ENCODE peak calls at places on chromosomes 12 and 14, in ten cellular contexts. Z is heart left ventricle; S is CD8-positive, alpha-beta memory T cell; H is psoas muscle; R is PC-3; P is SJSA1; X is heart right ventricle; J is naive thymus-derived CD4-positive, alpha-beta T cell; N is HCT116; Y is GM23338. L is an unnamed sample. For H3K4me1, the result is how much of the 10 kb centered on the place peaks cover.

GRCh38 chr14:105200074-105200473 is 19.0 kb upstream of the NUDT14 start:
- DNase-seq in Z (no peak), S (no peak), H (no peak), R (no peak), P (no peak), X (no peak), J (no peak), N (no peak), Y (no peak), L (no peak)

GRCh38 chr14:49173765-49174373 is 412.3 kb downstream of the RPS29 start:
- DNase-seq in Z (no peak), S (no peak), H (no peak), R (peak), P (peak), X (peak), J (peak), N (peak), Y (peak), L (no peak)

GRCh38 chr14:72796935-72797334 is 97.0 kb downstream of the DPF3 start:
- DNase-seq in Z (no peak), S (no peak), H (no peak), R (no peak), P (no peak), X (no peak), J (no peak), N (no peak), Y (peak), L (no peak)

GRCh38 chr12:89200217-89200616 is 152.1 kb downstream of the DUSP6 start:
- DNase-seq in Z (no peak), S (no peak), H (no peak), R (no peak), P (no peak), X (no peak), J (no peak), N (no peak), Y (no peak), L (no peak)

GRCh38 chr12:116130431-116130830 is 147.1 kb downstream of the MED13L start:
- DNase-seq in Z (no peak), S (no peak), H (no peak), R (no peak), P (no peak), X (no peak), J (no peak), N (no peak), Y (no peak), L (no peak)

GRCh38 chr14:92844220-92844619 is 50.1 kb downstream of the GOLGA5 start:
- DNase-seq in Z (no peak), S (no peak), H (no peak), R (peak), P (no peak), X (no peak), J (no peak), N (no peak), Y (no peak), L (no peak)

GRCh38 chr14:101603096-101603495 is 41.8 kb downstream of the DIO3 start:
- DNase-seq in Z (no peak), S (no peak), H (no peak), R (no peak), P (peak), X (no peak), J (no peak), N (no peak), Y (no peak), L (no peak)

GRCh38 chr14:24710403-24711063 is 76.5 kb upstream of the GZMB start:
- DNase-seq in Z (peak), S (peak), H (peak), R (peak), P (no peak), X (peak), J (peak), N (peak), Y (peak), L (peak)

DNA sequence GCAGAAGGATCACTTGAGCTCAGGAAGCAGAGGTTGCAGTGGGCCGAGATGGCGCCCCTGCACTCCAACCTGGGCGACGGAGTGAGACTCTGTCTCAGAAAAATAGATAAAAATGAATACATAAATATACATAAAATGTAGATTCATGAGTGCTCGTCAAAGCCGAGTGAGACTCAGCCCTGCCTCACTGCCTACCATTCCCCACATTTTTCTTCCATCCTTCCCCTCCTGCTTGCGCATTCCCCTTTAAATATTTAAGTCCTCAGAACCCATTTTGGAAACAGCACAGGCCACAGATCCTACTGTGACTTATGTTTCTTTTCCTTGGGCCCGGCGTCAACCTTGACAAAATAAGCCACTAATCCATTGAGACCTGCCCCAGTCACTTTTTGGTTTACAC is 31.9 kb upstream of the AACS start:
- DNase-seq in Z (no peak), S (no peak), H (no peak), R (no peak), P (peak), X (no peak), J (no peak), N (no peak), Y (no peak), L (no peak)
- H3K4me1 ChIP-seq in Z (under half), S (under half), H (under half), R (under half), P (under half), X (under half), J (under half), N (under half), Y (under half), L (under half)

DNA sequence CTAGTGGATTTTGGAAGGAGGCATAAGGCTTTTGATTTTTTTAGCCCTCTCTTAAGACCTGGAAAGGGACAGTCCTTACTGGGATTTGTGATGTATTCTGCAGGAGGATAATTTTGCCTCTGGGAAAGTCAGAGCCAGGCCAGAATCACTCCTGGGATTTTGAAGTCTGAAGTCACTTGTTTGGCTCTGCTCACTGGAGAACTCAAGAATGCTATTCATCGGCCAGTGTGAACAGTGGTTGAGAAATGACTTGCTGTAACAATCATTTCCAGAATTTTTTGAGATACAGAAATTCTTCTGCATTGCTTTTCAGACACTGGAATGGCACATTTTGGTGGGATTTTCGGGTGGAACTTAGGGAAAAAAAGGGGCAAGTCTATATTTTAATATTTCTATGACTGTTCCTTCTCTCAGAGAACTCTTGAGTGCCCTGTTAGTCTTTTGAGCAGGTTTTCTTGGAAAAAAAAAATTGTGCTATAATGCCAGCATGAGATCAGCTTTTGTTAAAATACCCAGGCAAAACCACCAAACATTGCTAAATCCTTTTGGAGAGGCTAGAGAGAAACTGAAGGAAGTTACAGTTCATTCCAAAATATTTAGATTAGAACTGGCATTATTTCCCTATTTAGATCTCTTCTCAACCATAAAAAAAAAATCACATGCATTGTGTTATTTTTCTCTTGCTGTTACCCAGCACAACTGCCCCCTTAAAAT is 26.1 kb upstream of the BHLHE41 start:
- DNase-seq in Z (no peak), S (no peak), H (no peak), R (no peak), P (no peak), X (peak), J (no peak), N (no peak), Y (no peak), L (no peak)
- H3K27ac ChIP-seq in Z (peak), S (no peak), H (no peak), R (no peak), P (peak), X (no peak), J (no peak), N (no peak), Y (no peak), L (no peak)

DNA sequence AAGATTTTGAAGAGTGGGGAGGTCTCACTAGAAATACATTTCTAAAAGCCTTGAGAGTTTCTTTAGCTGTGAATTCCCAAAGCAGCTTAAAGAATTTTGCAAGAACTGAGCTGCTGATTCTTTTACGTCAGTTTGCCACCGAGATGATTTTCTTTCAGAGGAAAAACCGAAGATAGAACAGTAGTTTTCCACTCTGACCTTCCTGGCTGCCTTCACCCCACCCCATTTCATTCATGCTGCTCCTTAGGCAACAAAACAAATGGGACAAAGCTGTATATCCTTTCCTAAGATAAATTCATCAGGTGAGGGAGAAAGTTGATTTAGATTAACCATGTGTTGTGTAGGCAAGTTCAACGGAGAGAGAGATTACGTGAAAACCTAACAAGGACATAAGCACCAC is 947.0 kb downstream of the GALC start:
- DNase-seq in Z (no peak), S (no peak), H (no peak), R (no peak), P (no peak), X (no peak), J (no peak), N (no peak), Y (no peak), L (no peak)
- H3K4me3 ChIP-seq in Z (no peak), S (no peak), H (no peak), R (no peak), P (no peak), X (no peak), J (no peak), N (no peak), Y (no peak), L (no peak)

GRCh38 chr12:43842259-43842658 is 6.4 kb downstream of the TMEM117 start:
- DNase-seq in Z (no peak), S (no peak), H (no peak), R (no peak), P (no peak), X (no peak), J (no peak), N (no peak), Y (no peak), L (no peak)
- H3K4me1 ChIP-seq in Z (under half), S (under half), H (under half), R (under half), P (under half), X (under half), J (under half), N (under half), Y (under half), L (under half)

GRCh38 chr12:109873653-109874052 is 6.7 kb downstream of the GLTP start:
- DNase-seq in Z (no peak), S (no peak), H (no peak), R (no peak), P (no peak), X (no peak), J (no peak), N (no peak), Y (no peak), L (no peak)

GRCh38 chr12:109875572-109876131 is 4.7 kb downstream of the GLTP start:
- DNase-seq in Z (no peak), S (no peak), H (no peak), R (peak), P (no peak), X (no peak), J (no peak), N (no peak), Y (no peak), L (no peak)

GRCh38 chr12:109871678-109872314 is 8.5 kb downstream of the GLTP start:
- DNase-seq in Z (no peak), S (no peak), H (no peak), R (no peak), P (no peak), X (no peak), J (no peak), N (no peak), Y (no peak), L (peak)

GRCh38 chr12:109868182-109869051 is 11.9 kb downstream of the GLTP start:
- DNase-seq in Z (no peak), S (no peak), H (no peak), R (no peak), P (no peak), X (no peak), J (no peak), N (no peak), Y (no peak), L (no peak)

DNA sequence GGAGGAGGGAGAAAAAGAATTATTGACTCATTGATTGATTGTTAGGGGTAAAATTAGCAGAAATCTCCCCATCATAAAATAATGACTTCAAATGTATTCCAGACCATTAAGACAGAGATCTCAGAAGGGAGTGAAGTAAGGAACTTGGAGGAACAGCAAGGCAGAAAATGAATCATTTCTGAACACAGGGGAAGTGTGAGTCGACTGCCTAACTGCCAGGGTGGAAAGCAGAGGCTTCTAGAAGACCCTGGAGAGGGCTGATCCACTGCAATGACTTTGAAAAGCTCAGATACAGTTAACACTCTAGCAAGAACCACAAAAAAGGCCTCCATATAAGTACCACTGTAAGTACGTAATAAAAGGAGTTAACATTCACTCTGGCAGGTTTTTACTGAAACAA is 9.7 kb downstream of the GLTP start:
- DNase-seq in Z (no peak), S (no peak), H (no peak), R (no peak), P (no peak), X (no peak), J (no peak), N (no peak), Y (no peak), L (no peak)
- H3K27ac ChIP-seq in Z (no peak), S (no peak), H (no peak), R (no peak), P (no peak), X (no peak), J (no peak), N (no peak), Y (no peak), L (no peak)

GRCh38 chr12:82609234-82609914 is 77.3 kb upstream of the TMTC2 start:
- DNase-seq in Z (no peak), S (no peak), H (no peak), R (peak), P (no peak), X (no peak), J (no peak), N (no peak), Y (no peak), L (no peak)

GRCh38 chr12:82608706-82609105 is 78.0 kb upstream of the TMTC2 start:
- DNase-seq in Z (no peak), S (no peak), H (no peak), R (peak), P (no peak), X (no peak), J (no peak), N (no peak), Y (no peak), L (no peak)

DNA sequence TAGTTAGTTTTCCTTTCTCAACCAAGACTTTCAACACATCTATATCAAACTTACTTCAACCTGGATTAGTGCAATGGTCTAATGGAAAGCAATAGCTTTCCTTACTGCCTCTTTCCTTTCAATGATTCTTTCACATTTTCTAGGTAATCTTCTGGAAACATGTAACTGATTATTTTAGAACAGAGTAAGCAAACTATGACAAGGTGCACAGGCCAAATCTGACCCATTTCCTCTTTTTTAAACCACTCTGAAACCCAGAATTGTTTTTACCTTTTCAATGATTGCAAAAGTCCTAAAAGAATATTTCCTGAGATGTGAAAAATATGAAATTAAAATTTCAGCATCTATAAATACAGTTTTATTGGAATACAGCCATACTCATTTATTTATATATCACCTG is 81.6 kb upstream of the TMTC2 start:
- DNase-seq in Z (no peak), S (no peak), H (no peak), R (no peak), P (no peak), X (no peak), J (no peak), N (no peak), Y (no peak), L (no peak)
- H3K4me3 ChIP-seq in Z (no peak), S (no peak), H (no peak), R (no peak), P (no peak), X (no peak), J (no peak), N (no peak), Y (no peak), L (no peak)

GRCh38 chr14:95466506-95466905 is 49.9 kb downstream of the SYNE3 start:
- DNase-seq in Z (no peak), S (no peak), H (no peak), R (no peak), P (no peak), X (no peak), J (no peak), N (no peak), Y (no peak), L (no peak)
- H3K4me1 ChIP-seq in Z (under half), S (under half), H (under half), R (under half), P (under half), X (under half), J (under half), N (under half), Y (under half), L (under half)

GRCh38 chr12:57255916-57256315 is 4.9 kb upstream of the STAC3 start:
- DNase-seq in Z (no peak), S (no peak), H (no peak), R (no peak), P (no peak), X (no peak), J (no peak), N (no peak), Y (no peak), L (no peak)

GRCh38 chr12:57258977-57259970 is 8.3 kb upstream of the STAC3 start:
- DNase-seq in Z (peak), S (no peak), H (no peak), R (no peak), P (no peak), X (peak), J (no peak), N (no peak), Y (no peak), L (no peak)

GRCh38 chr12:57250541-57250940 is 446 bp downstream of the STAC3 start:
- DNase-seq in Z (no peak), S (no peak), H (no peak), R (no peak), P (no peak), X (no peak), J (no peak), N (no peak), Y (no peak), L (no peak)

GRCh38 chr12:57250956-57251355 is at the start of gene STAC3:
- DNase-seq in Z (no peak), S (no peak), H (no peak), R (no peak), P (no peak), X (no peak), J (no peak), N (no peak), Y (peak), L (no peak)

GRCh38 chr12:57254506-57255280 is 3.7 kb upstream of the STAC3 start:
- DNase-seq in Z (no peak), S (no peak), H (no peak), R (no peak), P (no peak), X (no peak), J (no peak), N (no peak), Y (peak), L (no peak)
- H3K27ac ChIP-seq in Z (no peak), S (no peak), H (no peak), R (no peak), P (no peak), X (no peak), J (no peak), N (no peak), Y (no peak), L (no peak)

L was measured in pancreas.